ENCODE peak calls at places on chromosomes 3 and 15, in nine cellular contexts. One of them, this sample, is unnamed.

GRCh38 chr3:135706758-135707375 is 258.7 kb upstream of the PPP2R3A start:
- DNase-seq in foreskin fibroblast: no peak
- DNase-seq in cardiac fibroblast: no peak
- DNase-seq in cardiac muscle cell: no peak
- DNase-seq in NCI-H524: peak
- DNase-seq in naive B cell: no peak
- DNase-seq in keratinocyte: no peak
- DNase-seq in A673: no peak
- DNase-seq in progenitor cell of endocrine pancreas: no peak
- DNase-seq in this sample: no peak

GRCh38 chr3:64797000-64797399 is 109.2 kb upstream of the ADAMTS9 start:
- DNase-seq in foreskin fibroblast: no peak
- DNase-seq in cardiac fibroblast: no peak
- DNase-seq in cardiac muscle cell: no peak
- DNase-seq in NCI-H524: no peak
- DNase-seq in naive B cell: no peak
- DNase-seq in keratinocyte: no peak
- DNase-seq in A673: no peak
- DNase-seq in progenitor cell of endocrine pancreas: no peak
- DNase-seq in this sample: no peak

GRCh38 chr3:45781841-45782240 is 14.5 kb downstream of the SLC6A20 start:
- DNase-seq in foreskin fibroblast: no peak
- DNase-seq in cardiac fibroblast: no peak
- DNase-seq in cardiac muscle cell: no peak
- DNase-seq in NCI-H524: no peak
- DNase-seq in naive B cell: no peak
- DNase-seq in keratinocyte: no peak
- DNase-seq in A673: no peak
- DNase-seq in progenitor cell of endocrine pancreas: no peak
- DNase-seq in this sample: no peak

GRCh38 chr3:195154111-195154791 is 116.7 kb downstream of the XXYLT1 start:
- DNase-seq in foreskin fibroblast: peak
- DNase-seq in cardiac fibroblast: peak
- DNase-seq in cardiac muscle cell: no peak
- DNase-seq in NCI-H524: no peak
- DNase-seq in naive B cell: no peak
- DNase-seq in keratinocyte: no peak
- DNase-seq in A673: peak
- DNase-seq in progenitor cell of endocrine pancreas: no peak
- DNase-seq in this sample: no peak

GRCh38 chr3:138594150-138594934 is at the start of gene CEP70:
- DNase-seq in foreskin fibroblast: peak
- DNase-seq in cardiac fibroblast: peak
- DNase-seq in cardiac muscle cell: peak
- DNase-seq in NCI-H524: no peak
- DNase-seq in naive B cell: peak
- DNase-seq in keratinocyte: peak
- DNase-seq in A673: peak
- DNase-seq in progenitor cell of endocrine pancreas: peak
- DNase-seq in this sample: peak

GRCh38 chr15:90513448-90513847 is 16.3 kb upstream of the CRTC3 start:
- DNase-seq in foreskin fibroblast: no peak
- DNase-seq in cardiac fibroblast: no peak
- DNase-seq in cardiac muscle cell: no peak
- DNase-seq in NCI-H524: no peak
- DNase-seq in naive B cell: no peak
- DNase-seq in keratinocyte: no peak
- DNase-seq in A673: no peak
- DNase-seq in progenitor cell of endocrine pancreas: no peak
- DNase-seq in this sample: no peak

GRCh38 chr3:151584603-151585002 is 123.7 kb upstream of the IGSF10 start:
- DNase-seq in foreskin fibroblast: no peak
- DNase-seq in cardiac fibroblast: peak
- DNase-seq in cardiac muscle cell: no peak
- DNase-seq in NCI-H524: peak
- DNase-seq in naive B cell: no peak
- DNase-seq in keratinocyte: no peak
- DNase-seq in A673: peak
- DNase-seq in progenitor cell of endocrine pancreas: no peak
- DNase-seq in this sample: no peak

GRCh38 chr3:151792411-151792810 is 21.5 kb upstream of the AADAC start:
- DNase-seq in foreskin fibroblast: no peak
- DNase-seq in cardiac fibroblast: no peak
- DNase-seq in cardiac muscle cell: no peak
- DNase-seq in NCI-H524: no peak
- DNase-seq in naive B cell: no peak
- DNase-seq in keratinocyte: no peak
- DNase-seq in A673: no peak
- DNase-seq in progenitor cell of endocrine pancreas: no peak
- DNase-seq in this sample: no peak

GRCh38 chr3:114178770-114179368 is at the start of gene DRD3:
- DNase-seq in foreskin fibroblast: peak
- DNase-seq in cardiac fibroblast: peak
- DNase-seq in cardiac muscle cell: peak
- DNase-seq in NCI-H524: no peak
- DNase-seq in naive B cell: peak
- DNase-seq in keratinocyte: no peak
- DNase-seq in A673: peak
- DNase-seq in progenitor cell of endocrine pancreas: peak
- DNase-seq in this sample: no peak

GRCh38 chr15:57591237-57591821 is 375 bp upstream of the MYZAP start:
- DNase-seq in foreskin fibroblast: no peak
- DNase-seq in cardiac fibroblast: no peak
- DNase-seq in cardiac muscle cell: no peak
- DNase-seq in NCI-H524: no peak
- DNase-seq in naive B cell: no peak
- DNase-seq in keratinocyte: no peak
- DNase-seq in A673: no peak
- DNase-seq in progenitor cell of endocrine pancreas: no peak
- DNase-seq in this sample: no peak

GRCh38 chr3:108664266-108664665 is 74.7 kb downstream of the DZIP3 start:
- DNase-seq in foreskin fibroblast: no peak
- DNase-seq in cardiac fibroblast: no peak
- DNase-seq in cardiac muscle cell: no peak
- DNase-seq in NCI-H524: no peak
- DNase-seq in naive B cell: no peak
- DNase-seq in keratinocyte: no peak
- DNase-seq in A673: peak
- DNase-seq in progenitor cell of endocrine pancreas: no peak
- DNase-seq in this sample: no peak

GRCh38 chr15:75364881-75365280 is 3.5 kb downstream of the MAN2C1 start:
- DNase-seq in foreskin fibroblast: no peak
- DNase-seq in cardiac fibroblast: no peak
- DNase-seq in cardiac muscle cell: no peak
- DNase-seq in NCI-H524: no peak
- DNase-seq in naive B cell: no peak
- DNase-seq in keratinocyte: no peak
- DNase-seq in A673: no peak
- DNase-seq in progenitor cell of endocrine pancreas: no peak
- DNase-seq in this sample: no peak

GRCh38 chr3:64108281-64108680 is 85.0 kb upstream of the PSMD6 start:
- DNase-seq in foreskin fibroblast: no peak
- DNase-seq in cardiac fibroblast: no peak
- DNase-seq in cardiac muscle cell: no peak
- DNase-seq in NCI-H524: no peak
- DNase-seq in naive B cell: no peak
- DNase-seq in keratinocyte: no peak
- DNase-seq in A673: no peak
- DNase-seq in progenitor cell of endocrine pancreas: no peak
- DNase-seq in this sample: no peak

GRCh38 chr3:114418724-114419543 is 125.1 kb downstream of the TIGIT start:
- DNase-seq in foreskin fibroblast: peak
- DNase-seq in cardiac fibroblast: peak
- DNase-seq in cardiac muscle cell: peak
- DNase-seq in NCI-H524: peak
- DNase-seq in naive B cell: peak
- DNase-seq in keratinocyte: peak
- DNase-seq in A673: peak
- DNase-seq in progenitor cell of endocrine pancreas: no peak
- DNase-seq in this sample: peak

GRCh38 chr3:150412599-150413069 is 4.5 kb downstream of the TSC22D2 start:
- DNase-seq in foreskin fibroblast: peak
- DNase-seq in cardiac fibroblast: peak
- DNase-seq in cardiac muscle cell: peak
- DNase-seq in NCI-H524: peak
- DNase-seq in naive B cell: no peak
- DNase-seq in keratinocyte: no peak
- DNase-seq in A673: no peak
- DNase-seq in progenitor cell of endocrine pancreas: no peak
- DNase-seq in this sample: peak

GRCh38 chr15:96209285-96209735 is 121.2 kb upstream of the NR2F2 start:
- DNase-seq in foreskin fibroblast: no peak
- DNase-seq in cardiac fibroblast: no peak
- DNase-seq in cardiac muscle cell: peak
- DNase-seq in NCI-H524: no peak
- DNase-seq in naive B cell: no peak
- DNase-seq in keratinocyte: no peak
- DNase-seq in A673: no peak
- DNase-seq in progenitor cell of endocrine pancreas: no peak
- DNase-seq in this sample: no peak

GRCh38 chr3:10817506-10817905 is 1.5 kb downstream of the SLC6A11 start:
- DNase-seq in foreskin fibroblast: no peak
- DNase-seq in cardiac fibroblast: no peak
- DNase-seq in cardiac muscle cell: no peak
- DNase-seq in NCI-H524: no peak
- DNase-seq in naive B cell: no peak
- DNase-seq in keratinocyte: no peak
- DNase-seq in A673: no peak
- DNase-seq in progenitor cell of endocrine pancreas: no peak
- DNase-seq in this sample: no peak

GRCh38 chr3:82561759-82562158 is 800.3 kb upstream of the GBE1 start:
- DNase-seq in foreskin fibroblast: no peak
- DNase-seq in cardiac fibroblast: no peak
- DNase-seq in cardiac muscle cell: no peak
- DNase-seq in NCI-H524: no peak
- DNase-seq in naive B cell: no peak
- DNase-seq in keratinocyte: no peak
- DNase-seq in A673: no peak
- DNase-seq in progenitor cell of endocrine pancreas: no peak
- DNase-seq in this sample: no peak

GRCh38 chr15:29534378-29534777 is 264.8 kb upstream of the NSMCE3 start:
- DNase-seq in foreskin fibroblast: no peak
- DNase-seq in cardiac fibroblast: no peak
- DNase-seq in cardiac muscle cell: no peak
- DNase-seq in NCI-H524: no peak
- DNase-seq in naive B cell: no peak
- DNase-seq in keratinocyte: no peak
- DNase-seq in A673: no peak
- DNase-seq in progenitor cell of endocrine pancreas: no peak
- DNase-seq in this sample: no peak

GRCh38 chr3:147392083-147392916 is 14.0 kb downstream of the ZIC4 start:
- DNase-seq in foreskin fibroblast: peak
- DNase-seq in cardiac fibroblast: no peak
- DNase-seq in cardiac muscle cell: peak
- DNase-seq in NCI-H524: peak
- DNase-seq in naive B cell: no peak
- DNase-seq in keratinocyte: no peak
- DNase-seq in A673: peak
- DNase-seq in progenitor cell of endocrine pancreas: no peak
- DNase-seq in this sample: no peak

GRCh38 chr15:78216276-78217229 is 17.8 kb downstream of the ACSBG1 start:
- DNase-seq in foreskin fibroblast: peak
- DNase-seq in cardiac fibroblast: no peak
- DNase-seq in cardiac muscle cell: no peak
- DNase-seq in NCI-H524: no peak
- DNase-seq in naive B cell: no peak
- DNase-seq in keratinocyte: no peak
- DNase-seq in A673: no peak
- DNase-seq in progenitor cell of endocrine pancreas: no peak
- DNase-seq in this sample: no peak

GRCh38 chr3:173398111-173398479 is 551 bp downstream of the NLGN1 start:
- DNase-seq in foreskin fibroblast: no peak
- DNase-seq in cardiac fibroblast: peak
- DNase-seq in cardiac muscle cell: peak
- DNase-seq in NCI-H524: no peak
- DNase-seq in naive B cell: no peak
- DNase-seq in keratinocyte: no peak
- DNase-seq in A673: no peak
- DNase-seq in progenitor cell of endocrine pancreas: peak
- DNase-seq in this sample: no peak

GRCh38 chr3:9420850-9421549 is 23.6 kb downstream of the SETD5 start:
- DNase-seq in foreskin fibroblast: no peak
- DNase-seq in cardiac fibroblast: peak
- DNase-seq in cardiac muscle cell: no peak
- DNase-seq in NCI-H524: no peak
- DNase-seq in naive B cell: no peak
- DNase-seq in keratinocyte: no peak
- DNase-seq in A673: no peak
- DNase-seq in progenitor cell of endocrine pancreas: no peak
- DNase-seq in this sample: no peak